ENCODE peak calls at places on chromosome 9, in four cellular contexts. T is left ventricle myocardium inferior, J is nephron progenitor cell, C is mammary epithelial cell. Z is an unnamed sample.

GRCh38 chr9:82606761-82607382 is 456.1 kb downstream of the RASEF start:
- DNase-seq in T (no peak), J (peak), C (peak), Z (no peak)

GRCh38 chr9:125415583-125416443 is 154.2 kb downstream of the GAPVD1 start:
- DNase-seq in T (no peak), J (no peak), C (no peak), Z (no peak)

GRCh38 chr9:126146254-126147145 is 180.1 kb upstream of the MVB12B start:
- DNase-seq in T (no peak), J (peak), C (no peak), Z (peak)

GRCh38 chr9:93874242-93874641 is 80.9 kb downstream of the BARX1 start:
- DNase-seq in T (no peak), J (no peak), C (no peak), Z (no peak)

GRCh38 chr9:121650220-121651013 is 1.0 kb upstream of the DAB2IP start:
- DNase-seq in T (peak), J (peak), C (no peak), Z (no peak)

GRCh38 chr9:127318651-127319167 is 54.1 kb downstream of the GARNL3 start:
- DNase-seq in T (peak), J (no peak), C (peak), Z (no peak)

GRCh38 chr9:98590115-98590514 is 118.6 kb downstream of the GABBR2 start:
- DNase-seq in T (no peak), J (no peak), C (no peak), Z (no peak)

GRCh38 chr9:93302586-93303257 is 118.8 kb downstream of the WNK2 start:
- DNase-seq in T (no peak), J (peak), C (peak), Z (peak)

GRCh38 chr9:94779693-94780290 is 53.3 kb downstream of the AOPEP start:
- DNase-seq in T (no peak), J (no peak), C (no peak), Z (no peak)

GRCh38 chr9:76200730-76201129 is 193.5 kb downstream of the RFK start:
- DNase-seq in T (no peak), J (no peak), C (no peak), Z (no peak)

GRCh38 chr9:68749579-68750159 is 44.6 kb downstream of the PIP5K1B start:
- DNase-seq in T (no peak), J (no peak), C (no peak), Z (no peak)

GRCh38 chr9:97517331-97518089 is 16.0 kb downstream of the TMOD1 start:
- DNase-seq in T (no peak), J (no peak), C (no peak), Z (no peak)

GRCh38 chr9:89179535-89179919 is 909 bp upstream of the SHC3 start:
- DNase-seq in T (no peak), J (peak), C (no peak), Z (no peak)

GRCh38 chr9:104386425-104387069 is 117.5 kb upstream of the OR13F1 start:
- DNase-seq in T (no peak), J (no peak), C (peak), Z (no peak)

GRCh38 chr9:10009401-10009800 is 603.4 kb downstream of the PTPRD start:
- DNase-seq in T (no peak), J (no peak), C (no peak), Z (no peak)

GRCh38 chr9:25703826-25704357 is 25.6 kb upstream of the TUSC1 start:
- DNase-seq in T (no peak), J (no peak), C (peak), Z (no peak)

GRCh38 chr9:91837982-91838731 is 111.9 kb downstream of the ROR2 start:
- DNase-seq in T (peak), J (no peak), C (peak), Z (no peak)

GRCh38 chr9:97851450-97851883 is 1.6 kb upstream of the FOXE1 start:
- DNase-seq in T (no peak), J (no peak), C (no peak), Z (no peak)

GRCh38 chr9:135479469-135480052 is at the start of gene PPP1R26:
- DNase-seq in T (peak), J (peak), C (no peak), Z (no peak)

GRCh38 chr9:106019702-106020101 is 325.4 kb downstream of the TMEM38B start:
- DNase-seq in T (no peak), J (no peak), C (no peak), Z (no peak)

GRCh38 chr9:78397045-78397843 is 100.3 kb downstream of the PSAT1 start:
- DNase-seq in T (no peak), J (no peak), C (no peak), Z (no peak)

GRCh38 chr9:86407022-86407421 is 52.8 kb upstream of the TUT7 start:
- DNase-seq in T (no peak), J (no peak), C (peak), Z (no peak)

GRCh38 chr9:16921855-16922254 is 51.4 kb upstream of the BNC2 start:
- DNase-seq in T (no peak), J (no peak), C (peak), Z (no peak)
- TF ChIP-seq CTCF in T (no peak), J (no peak), C (no peak), Z (no peak)

DNA sequence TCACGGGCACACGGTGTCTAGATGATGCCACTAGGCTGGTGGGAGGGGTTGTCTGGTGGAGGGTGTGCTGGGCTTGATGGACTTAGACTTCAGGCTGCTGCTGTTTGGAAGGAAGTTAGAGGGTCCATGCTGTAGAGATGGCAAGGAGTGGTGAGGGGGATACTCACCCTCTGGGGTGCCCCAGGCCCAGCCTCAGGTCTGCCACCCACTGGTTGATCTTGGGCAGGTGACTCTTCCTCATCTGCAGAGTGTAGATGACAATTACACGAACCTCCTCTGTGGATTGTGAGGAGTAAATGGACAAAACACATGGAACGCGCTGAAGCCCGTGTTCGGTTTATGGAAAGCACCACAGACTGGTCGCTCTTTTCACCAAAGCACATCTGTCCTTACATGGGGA is 58.1 kb downstream of the ZNF618 start:
- DNase-seq in T (no peak), J (no peak), C (no peak), Z (no peak)
- TF ChIP-seq CTCF in T (no peak), J (no peak), C (no peak), Z (peak)

GRCh38 chr9:35730486-35730854 is 1.5 kb downstream of the TLN1 start:
- DNase-seq in T (no peak), J (no peak), C (no peak), Z (no peak)

GRCh38 chr9:35731415-35732184 is 395 bp downstream of the TLN1 start:
- DNase-seq in T (no peak), J (no peak), C (no peak), Z (no peak)

GRCh38 chr9:35734096-35734495 is 1.6 kb downstream of the CREB3 start:
- DNase-seq in T (no peak), J (no peak), C (peak), Z (no peak)

GRCh38 chr9:35732185-35733108 is at the start of the genes CREB3 and TLN1:
- DNase-seq in T (peak), J (peak), C (peak), Z (peak)

GRCh38 chr9:35733109-35733541 is 659 bp downstream of the CREB3 start:
- DNase-seq in T (no peak), J (peak), C (peak), Z (no peak)
- TF ChIP-seq CTCF in T (no peak), J (no peak), C (peak), Z (peak)

GRCh38 chr9:123928471-123929176 is 1.3 kb downstream of the DENND1A start:
- DNase-seq in T (no peak), J (no peak), C (no peak), Z (no peak)
- TF ChIP-seq CTCF in T (no peak), J (no peak), C (no peak), Z (no peak)

DNA sequence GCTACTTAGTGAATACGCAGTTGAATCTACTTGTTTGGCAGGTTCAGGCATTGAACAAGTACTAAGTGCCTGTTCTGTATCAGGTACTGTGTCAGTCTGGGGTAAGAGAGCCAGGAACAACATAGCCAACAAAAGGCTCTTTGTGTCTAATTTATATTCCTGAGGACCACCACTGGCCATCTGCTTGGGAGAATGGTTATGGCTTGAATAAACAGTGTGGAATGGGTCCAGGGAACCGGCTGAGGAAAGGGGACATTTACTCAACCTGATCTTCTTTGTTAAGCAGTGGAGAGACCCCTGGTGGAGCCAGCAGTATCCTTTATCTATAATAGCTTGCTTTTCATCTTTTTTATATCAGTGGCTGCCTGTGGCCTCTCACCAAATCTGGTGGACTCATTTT is 38.6 kb downstream of the EXOSC2 start:
- DNase-seq in T (no peak), J (no peak), C (peak), Z (no peak)
- TF ChIP-seq CTCF in T (peak), J (no peak), C (peak), Z (no peak)

GRCh38 chr9:99811172-99811571 is 10.5 kb upstream of the NR4A3 start:
- DNase-seq in T (no peak), J (no peak), C (no peak), Z (no peak)

GRCh38 chr9:99811598-99812383 is 9.9 kb upstream of the NR4A3 start:
- DNase-seq in T (no peak), J (no peak), C (no peak), Z (no peak)

GRCh38 chr9:99803694-99804093 is 18.0 kb upstream of the NR4A3 start:
- DNase-seq in T (no peak), J (no peak), C (no peak), Z (no peak)

GRCh38 chr9:99809586-99810357 is 11.9 kb upstream of the NR4A3 start:
- DNase-seq in T (no peak), J (no peak), C (peak), Z (no peak)

GRCh38 chr9:99807276-99807852 is 14.3 kb upstream of the NR4A3 start:
- DNase-seq in T (peak), J (peak), C (peak), Z (no peak)
- TF ChIP-seq CTCF in T (peak), J (peak), C (peak), Z (peak)